ENCODE peak calls at places on chromosomes 7 and 10, in four cellular contexts. I is endothelial cell of umbilical vein, W is IMR-90, V is K562. P is an unnamed sample. For H3K9me1, the result is how much of the 10 kb centered on the place peaks cover.

GRCh38 chr7:90938371-90938770 is 325.9 kb upstream of the FZD1 start:
- DNase-seq in W (peak), I (peak), V (no peak), P (no peak)

GRCh38 chr7:4000934-4001333 is 681.2 kb upstream of the FOXK1 start:
- DNase-seq in W (no peak), V (no peak), I (no peak), P (no peak)

GRCh38 chr7:130394421-130395188 is 14.3 kb downstream of the CPA1 start:
- DNase-seq in I (no peak), W (no peak), V (no peak), P (no peak)

GRCh38 chr7:8434290-8435002 is 1.0 kb downstream of the NXPH1 start:
- DNase-seq in V (no peak), W (no peak), I (no peak), P (no peak)

GRCh38 chr7:140570120-140570519 is 70.5 kb downstream of the DENND2A start:
- DNase-seq in W (no peak), I (no peak), V (no peak), P (no peak)

GRCh38 chr7:24713039-24713793 is 44.0 kb downstream of the GSDME start:
- DNase-seq in W (no peak), V (no peak), I (no peak), P (no peak)

GRCh38 chr7:143974457-143974856 is 19.8 kb downstream of the OR2F1 start:
- DNase-seq in V (no peak), W (no peak), I (no peak), P (no peak)

GRCh38 chr10:30639946-30640786 is 10.6 kb upstream of the LYZL2 start:
- DNase-seq in W (peak), I (peak), V (peak), P (peak)

GRCh38 chr7:133530682-133531081 is 277.8 kb downstream of the EXOC4 start:
- DNase-seq in I (peak), W (peak), V (no peak), P (no peak)

DNA sequence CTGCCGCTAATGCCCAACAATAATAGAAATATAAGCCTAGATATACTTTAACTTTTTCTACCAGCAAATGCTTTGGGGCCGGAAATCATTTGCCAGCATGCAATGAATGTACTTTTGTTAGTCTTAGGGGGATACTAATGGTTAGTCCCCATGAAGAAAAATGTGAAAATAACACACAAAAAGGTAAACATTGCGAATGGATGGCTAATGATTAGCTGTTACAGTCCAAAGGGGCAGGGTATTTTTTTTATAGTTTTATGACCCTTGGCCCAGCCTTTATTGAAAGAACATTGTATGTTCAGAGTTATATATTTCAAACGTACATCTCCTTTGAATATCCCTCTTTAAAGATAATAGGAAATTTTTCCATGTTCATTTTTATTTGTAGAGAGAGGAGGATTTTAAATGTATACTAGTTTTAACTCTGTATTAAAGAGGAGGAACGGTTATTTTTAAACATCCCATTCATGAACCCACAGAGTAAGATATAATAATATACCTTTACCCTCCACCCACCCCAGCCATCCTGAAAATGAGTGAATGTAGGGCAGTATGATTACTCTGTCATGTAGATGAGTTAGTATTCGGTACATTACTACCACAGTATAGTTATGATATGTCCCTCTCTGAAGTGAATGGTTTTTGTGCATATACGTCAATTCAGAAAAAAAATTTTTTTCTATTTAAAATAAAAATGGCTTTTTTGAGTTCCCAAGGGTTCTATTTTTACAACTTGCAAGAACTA is 63.6 kb downstream of the ARID5B start:
- DNase-seq in W (no peak), V (no peak), I (no peak), P (no peak)
- H3K4me2 ChIP-seq in W (peak), V (no peak), I (no peak), P (no peak)

GRCh38 chr7:151085691-151086620 is at the start of gene AGAP3:
- DNase-seq in W (peak), I (peak), V (peak), P (no peak)

GRCh38 chr7:151088019-151088855 is 2.0 kb downstream of the AGAP3 start:
- DNase-seq in W (no peak), I (peak), V (no peak), P (no peak)

GRCh38 chr7:151087247-151088018 is 1.2 kb downstream of the AGAP3 start:
- DNase-seq in W (peak), V (peak), I (peak), P (no peak)

GRCh38 chr7:151085329-151085690 is 965 bp upstream of the AGAP3 start:
- DNase-seq in V (no peak), I (peak), W (no peak), P (no peak)

DNA sequence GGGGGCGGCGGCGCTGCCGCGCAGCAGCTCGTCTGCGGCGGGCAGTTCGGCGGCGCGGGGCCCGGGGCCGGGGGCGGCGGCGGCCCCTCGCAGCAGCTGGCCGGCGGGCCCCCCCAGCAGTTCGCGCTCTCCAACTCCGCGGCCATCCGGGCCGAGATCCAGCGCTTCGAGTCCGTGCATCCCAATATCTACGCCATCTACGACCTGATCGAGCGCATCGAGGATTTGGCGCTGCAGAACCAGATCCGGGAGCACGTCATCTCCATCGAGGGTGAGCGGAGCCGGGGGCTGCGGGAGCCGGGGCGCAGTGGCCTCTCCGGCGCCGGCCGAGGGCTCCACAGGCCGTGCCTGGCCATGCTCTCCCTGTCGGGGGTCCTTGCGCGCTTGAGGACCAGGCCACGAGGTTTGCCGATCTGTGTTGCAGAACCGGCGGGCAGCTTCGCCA is 549 bp downstream of the AGAP3 start:
- DNase-seq in W (no peak), V (peak), I (no peak), P (no peak)
- H2AFZ ChIP-seq in W (peak), V (peak), I (no peak), P (peak)

DNA sequence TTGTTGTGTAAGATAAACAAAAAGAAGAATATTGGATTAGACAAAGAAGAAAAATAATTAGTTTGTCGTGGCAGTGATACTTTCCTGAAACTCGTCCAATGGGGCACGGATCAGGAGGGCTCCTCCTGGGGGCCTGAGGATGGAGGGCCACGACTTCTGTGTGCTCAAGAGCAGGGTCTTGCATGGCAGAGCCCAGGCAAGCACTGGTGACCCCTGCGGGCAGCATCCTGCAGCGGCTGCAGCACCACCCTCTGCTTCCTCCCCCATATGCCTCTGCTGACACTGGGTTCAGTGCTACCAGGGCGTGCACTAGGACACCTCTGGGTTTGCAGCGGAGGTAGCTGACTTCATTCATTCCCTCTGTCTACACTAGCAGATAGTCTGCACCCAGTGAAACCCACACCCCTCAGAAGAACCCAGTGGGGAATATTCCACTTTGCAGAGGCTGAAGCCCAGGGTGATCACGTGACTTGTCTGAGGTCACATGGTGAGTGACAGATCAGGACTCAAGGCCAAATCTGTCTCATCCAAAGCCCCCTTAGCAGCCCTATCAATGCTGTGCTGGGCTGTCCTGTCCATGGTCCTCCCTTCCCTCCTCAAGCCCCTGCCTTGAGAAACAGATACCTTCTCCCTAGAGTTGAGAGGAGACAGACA is 375.5 kb downstream of the TCERG1L start:
- DNase-seq in W (no peak), V (no peak), I (no peak), P (no peak)
- H3K9me1 ChIP-seq in W (under half), V (under half), I (under half), P (under half)

DNA sequence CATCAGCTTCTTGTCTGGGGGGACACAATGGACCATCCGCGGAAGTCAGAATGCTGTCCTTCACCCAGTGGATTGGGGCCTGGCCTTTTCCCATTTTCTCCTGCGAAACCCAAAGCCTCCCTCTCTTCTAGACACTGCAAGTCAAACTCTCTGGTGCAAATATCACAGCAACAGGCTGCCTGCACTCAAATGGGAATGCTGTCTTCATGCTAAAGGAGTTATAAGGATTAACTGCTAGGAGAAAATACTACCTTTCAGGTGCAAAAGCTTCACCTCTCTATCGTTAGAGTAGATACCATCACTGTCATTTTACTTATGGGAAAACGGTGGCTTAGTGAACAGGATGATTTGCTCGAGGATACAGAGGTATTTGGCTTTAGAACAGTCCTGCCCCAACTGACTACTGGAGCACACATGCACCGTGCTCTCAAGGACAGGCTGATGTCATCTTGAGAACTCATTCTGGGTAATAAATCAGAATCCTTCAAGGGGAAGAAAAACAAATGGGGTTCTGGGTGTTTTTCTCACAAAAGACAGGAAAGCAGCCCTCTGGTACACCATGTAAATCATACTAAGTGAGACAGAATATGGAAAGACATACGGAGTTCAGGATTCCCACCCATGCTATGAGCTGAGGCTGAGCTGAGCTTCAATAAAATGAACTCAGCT is 101.0 kb downstream of the SAMD9 start:
- DNase-seq in I (peak), W (peak), V (no peak), P (no peak)
- H3K4me2 ChIP-seq in I (no peak), W (peak), V (no peak), P (no peak)